ENCODE peak calls at places on chromosomes 16 and 17, in nine cellular contexts. X is HFFc6, I is upper lobe of right lung, E is SJCRH30, K is GM10248, J is T47D, W is T-helper 1 cell, H is HEK293T, T is NCI-H345. A is an unnamed sample.

GRCh38 chr17:27545562-27546229 is 85.3 kb upstream of the LGALS9 start:
- DNase-seq in T (no peak), H (no peak), I (no peak), K (no peak), J (no peak), E (peak), X (no peak), W (no peak), A (no peak)

GRCh38 chr17:27268394-27269085 is 25.4 kb upstream of the WSB1 start:
- DNase-seq in I (no peak), E (no peak), K (no peak), X (no peak), H (no peak), J (no peak), W (no peak), T (peak), A (no peak)

GRCh38 chr17:57984936-57985674 is 2.9 kb downstream of the VEZF1 start:
- DNase-seq in K (no peak), T (no peak), E (no peak), I (no peak), J (no peak), X (peak), W (no peak), H (no peak), A (no peak)

GRCh38 chr17:77322284-77322533 is 181.4 kb downstream of the SEC14L1 start:
- DNase-seq in I (peak), J (no peak), T (no peak), K (no peak), E (no peak), H (no peak), X (no peak), W (no peak), A (no peak)

GRCh38 chr16:71727545-71728324 is 3.2 kb upstream of the PHLPP2 start:
- DNase-seq in W (no peak), I (no peak), T (no peak), X (no peak), K (no peak), E (no peak), J (no peak), H (no peak), A (no peak)

GRCh38 chr16:76650579-76650978 is 373.4 kb downstream of the CNTNAP4 start:
- DNase-seq in J (no peak), E (no peak), X (no peak), K (no peak), H (no peak), W (no peak), I (no peak), T (no peak), A (peak)

GRCh38 chr16:51756447-51757123 is 605.5 kb upstream of the SALL1 start:
- DNase-seq in E (no peak), K (no peak), I (no peak), J (no peak), T (no peak), X (no peak), W (no peak), H (no peak), A (no peak)

GRCh38 chr16:73847090-73847489 is 449.5 kb upstream of the PSMD7 start:
- DNase-seq in J (no peak), E (no peak), H (no peak), T (no peak), X (no peak), I (no peak), W (no peak), K (no peak), A (no peak)

GRCh38 chr17:78114831-78115723 is 13.5 kb downstream of the TMC6 start:
- DNase-seq in K (no peak), X (no peak), H (no peak), I (no peak), E (no peak), T (no peak), J (no peak), W (no peak), A (no peak)

GRCh38 chr17:38921756-38922411 is 3.5 kb upstream of the LASP1NB start:
- DNase-seq in I (no peak), H (no peak), X (no peak), W (no peak), E (no peak), J (no peak), K (no peak), T (no peak), A (no peak)

GRCh38 chr17:43434902-43435319 is 36.1 kb downstream of the ARL4D start:
- DNase-seq in I (no peak), X (no peak), H (no peak), T (no peak), E (no peak), J (no peak), W (no peak), K (no peak), A (peak)

GRCh38 chr17:44269795-44270320 is 1.9 kb upstream of the SLC4A1 start:
- DNase-seq in K (no peak), I (no peak), E (peak), X (no peak), W (no peak), J (no peak), H (no peak), T (no peak), A (no peak)

GRCh38 chr17:81570896-81571453 is 18.8 kb upstream of the FAAP100 start:
- DNase-seq in K (no peak), J (no peak), E (no peak), W (no peak), X (no peak), T (no peak), H (no peak), I (no peak), A (no peak)

GRCh38 chr16:84278968-84279367 is 15.7 kb upstream of the WFDC1 start:
- DNase-seq in E (no peak), I (no peak), H (no peak), K (no peak), T (no peak), W (no peak), J (peak), X (no peak), A (no peak)

GRCh38 chr16:54048994-54049929 is 237.3 kb downstream of the IRX3 start:
- DNase-seq in W (no peak), X (no peak), I (no peak), J (no peak), K (no peak), E (no peak), T (no peak), H (no peak), A (no peak)

GRCh38 chr16:75044800-75045361 is 46.1 kb downstream of the ZNRF1 start:
- DNase-seq in H (no peak), J (peak), E (no peak), I (peak), T (no peak), K (no peak), W (no peak), X (peak), A (peak)

GRCh38 chr16:17590711-17591654 is 120.2 kb upstream of the XYLT1 start:
- DNase-seq in J (no peak), H (no peak), W (no peak), X (peak), I (no peak), T (no peak), K (no peak), E (no peak), A (no peak)

GRCh38 chr16:24409045-24409444 is 130.3 kb upstream of the RBBP6 start:
- DNase-seq in W (no peak), H (peak), E (no peak), K (peak), T (no peak), X (no peak), J (peak), I (no peak), A (no peak)

GRCh38 chr16:3186946-3187690 is 886 bp upstream of the OR1F1 start:
- DNase-seq in K (no peak), W (no peak), J (no peak), I (no peak), E (no peak), T (no peak), H (no peak), X (no peak), A (no peak)

GRCh38 chr16:13936596-13937081 is 16.7 kb downstream of the ERCC4 start:
- DNase-seq in J (no peak), X (peak), E (no peak), H (no peak), I (no peak), W (no peak), T (no peak), K (no peak), A (peak)

GRCh38 chr17:13537871-13538643 is 63.7 kb downstream of the HS3ST3A1 start:
- DNase-seq in I (no peak), J (no peak), E (peak), W (no peak), T (no peak), K (no peak), H (no peak), X (no peak), A (no peak)

GRCh38 chr16:70378869-70379493 is 32.3 kb downstream of the DDX19A start:
- DNase-seq in I (no peak), K (no peak), H (no peak), E (no peak), J (no peak), X (no peak), T (no peak), W (no peak), A (no peak)

GRCh38 chr17:43559161-43559816 is 13.1 kb upstream of the ETV4 start:
- DNase-seq in E (no peak), T (no peak), J (no peak), H (no peak), K (no peak), I (no peak), W (no peak), X (no peak), A (no peak)

GRCh38 chr16:55508941-55509920 is at the start of gene LPCAT2:
- DNase-seq in X (peak), E (peak), W (no peak), K (peak), J (peak), H (peak), I (peak), T (peak), A (peak)

GRCh38 chr16:7408700-7409340 is 76.2 kb downstream of the RBFOX1 start:
- DNase-seq in K (no peak), H (no peak), J (no peak), E (no peak), X (no peak), I (no peak), W (no peak), T (no peak), A (peak)

GRCh38 chr17:77287432-77288068 is 146.8 kb downstream of the SEC14L1 start:
- DNase-seq in I (no peak), H (peak), E (peak), W (no peak), J (peak), T (no peak), K (no peak), X (peak), A (peak)

GRCh38 chr16:28504707-28505404 is 1.8 kb downstream of the IL27 start:
- DNase-seq in I (no peak), K (no peak), H (no peak), J (peak), E (no peak), W (no peak), T (no peak), X (no peak), A (no peak)

GRCh38 chr17:20263595-20263994 is 203.7 kb downstream of the LGALS9B start:
- DNase-seq in K (no peak), J (no peak), H (no peak), W (no peak), I (no peak), X (no peak), E (peak), T (peak), A (no peak)

GRCh38 chr17:35746956-35747355 is 6.1 kb downstream of the GAS2L2 start:
- DNase-seq in T (no peak), J (no peak), W (no peak), I (no peak), H (no peak), X (no peak), K (no peak), E (no peak), A (no peak)

A was measured in Caki2.